ENCODE peak calls at places on chromosomes 4 and X, in eight cellular contexts. One of them, this sample, is unnamed.

GRCh38 chrX:16797358-16797757 is 11.1 kb downstream of the TXLNG start:
- DNase-seq in pons: peak
- DNase-seq in putamen: peak
- DNase-seq in neural crest cell: no peak
- DNase-seq in activated CD4-positive, alpha-beta T cell treated with anti-CD3 and anti-CD28 coated beads for 48 hours: no peak
- DNase-seq in activated CD8-positive, alpha-beta memory T cell treated with anti-CD3 and anti-CD28 coated beads for 1 hour: no peak
- DNase-seq in mesothelial cell of epicardium: no peak
- DNase-seq in dermis microvascular lymphatic vessel endothelial cell: no peak
- DNase-seq in this sample: no peak

GRCh38 chrX:44344194-44344593 is 722 bp upstream of the EFHC2 start:
- DNase-seq in activated CD4-positive, alpha-beta T cell treated with anti-CD3 and anti-CD28 coated beads for 48 hours: peak
- DNase-seq in activated CD8-positive, alpha-beta memory T cell treated with anti-CD3 and anti-CD28 coated beads for 1 hour: peak
- DNase-seq in dermis microvascular lymphatic vessel endothelial cell: no peak
- DNase-seq in putamen: no peak
- DNase-seq in neural crest cell: no peak
- DNase-seq in mesothelial cell of epicardium: no peak
- DNase-seq in pons: no peak
- DNase-seq in this sample: no peak

GRCh38 chr4:144582975-144583374 is 63.0 kb upstream of the HHIP start:
- DNase-seq in pons: no peak
- DNase-seq in mesothelial cell of epicardium: no peak
- DNase-seq in activated CD8-positive, alpha-beta memory T cell treated with anti-CD3 and anti-CD28 coated beads for 1 hour: no peak
- DNase-seq in putamen: no peak
- DNase-seq in activated CD4-positive, alpha-beta T cell treated with anti-CD3 and anti-CD28 coated beads for 48 hours: no peak
- DNase-seq in neural crest cell: no peak
- DNase-seq in dermis microvascular lymphatic vessel endothelial cell: no peak
- DNase-seq in this sample: no peak

GRCh38 chr4:57064811-57065711 is 45.1 kb downstream of the IGFBP7 start:
- DNase-seq in activated CD8-positive, alpha-beta memory T cell treated with anti-CD3 and anti-CD28 coated beads for 1 hour: no peak
- DNase-seq in neural crest cell: no peak
- DNase-seq in putamen: no peak
- DNase-seq in pons: no peak
- DNase-seq in dermis microvascular lymphatic vessel endothelial cell: no peak
- DNase-seq in mesothelial cell of epicardium: no peak
- DNase-seq in activated CD4-positive, alpha-beta T cell treated with anti-CD3 and anti-CD28 coated beads for 48 hours: no peak
- DNase-seq in this sample: peak

GRCh38 chr4:110624904-110625494 is 2.1 kb upstream of the PITX2 start:
- DNase-seq in putamen: no peak
- DNase-seq in dermis microvascular lymphatic vessel endothelial cell: no peak
- DNase-seq in activated CD8-positive, alpha-beta memory T cell treated with anti-CD3 and anti-CD28 coated beads for 1 hour: no peak
- DNase-seq in pons: no peak
- DNase-seq in activated CD4-positive, alpha-beta T cell treated with anti-CD3 and anti-CD28 coated beads for 48 hours: no peak
- DNase-seq in neural crest cell: no peak
- DNase-seq in mesothelial cell of epicardium: no peak
- DNase-seq in this sample: no peak

GRCh38 chr4:2832981-2833670 is 10.5 kb upstream of the ADD1 start:
- DNase-seq in neural crest cell: no peak
- DNase-seq in activated CD4-positive, alpha-beta T cell treated with anti-CD3 and anti-CD28 coated beads for 48 hours: no peak
- DNase-seq in activated CD8-positive, alpha-beta memory T cell treated with anti-CD3 and anti-CD28 coated beads for 1 hour: no peak
- DNase-seq in pons: no peak
- DNase-seq in dermis microvascular lymphatic vessel endothelial cell: no peak
- DNase-seq in mesothelial cell of epicardium: peak
- DNase-seq in putamen: no peak
- DNase-seq in this sample: no peak

GRCh38 chr4:175109933-175110332 is 191.8 kb downstream of the ADAM29 start:
- DNase-seq in mesothelial cell of epicardium: no peak
- DNase-seq in activated CD8-positive, alpha-beta memory T cell treated with anti-CD3 and anti-CD28 coated beads for 1 hour: no peak
- DNase-seq in dermis microvascular lymphatic vessel endothelial cell: no peak
- DNase-seq in pons: no peak
- DNase-seq in putamen: no peak
- DNase-seq in activated CD4-positive, alpha-beta T cell treated with anti-CD3 and anti-CD28 coated beads for 48 hours: no peak
- DNase-seq in neural crest cell: no peak
- DNase-seq in this sample: no peak

GRCh38 chr4:43587746-43588145 is 695.2 kb downstream of the GRXCR1 start:
- DNase-seq in putamen: no peak
- DNase-seq in pons: no peak
- DNase-seq in neural crest cell: no peak
- DNase-seq in dermis microvascular lymphatic vessel endothelial cell: no peak
- DNase-seq in activated CD4-positive, alpha-beta T cell treated with anti-CD3 and anti-CD28 coated beads for 48 hours: no peak
- DNase-seq in mesothelial cell of epicardium: no peak
- DNase-seq in activated CD8-positive, alpha-beta memory T cell treated with anti-CD3 and anti-CD28 coated beads for 1 hour: no peak
- DNase-seq in this sample: no peak

GRCh38 chr4:100581337-100581736 is 63.5 kb upstream of the EMCN start:
- DNase-seq in mesothelial cell of epicardium: no peak
- DNase-seq in activated CD4-positive, alpha-beta T cell treated with anti-CD3 and anti-CD28 coated beads for 48 hours: peak
- DNase-seq in dermis microvascular lymphatic vessel endothelial cell: no peak
- DNase-seq in putamen: no peak
- DNase-seq in neural crest cell: no peak
- DNase-seq in pons: no peak
- DNase-seq in activated CD8-positive, alpha-beta memory T cell treated with anti-CD3 and anti-CD28 coated beads for 1 hour: no peak
- DNase-seq in this sample: no peak

GRCh38 chrX:54807524-54808108 is at the start of gene MAGED2:
- DNase-seq in neural crest cell: no peak
- DNase-seq in activated CD8-positive, alpha-beta memory T cell treated with anti-CD3 and anti-CD28 coated beads for 1 hour: no peak
- DNase-seq in putamen: peak
- DNase-seq in mesothelial cell of epicardium: no peak
- DNase-seq in activated CD4-positive, alpha-beta T cell treated with anti-CD3 and anti-CD28 coated beads for 48 hours: peak
- DNase-seq in dermis microvascular lymphatic vessel endothelial cell: no peak
- DNase-seq in pons: peak
- DNase-seq in this sample: peak

GRCh38 chrX:47796433-47796906 is 40.2 kb upstream of the ZNF81 start:
- DNase-seq in dermis microvascular lymphatic vessel endothelial cell: no peak
- DNase-seq in neural crest cell: no peak
- DNase-seq in activated CD8-positive, alpha-beta memory T cell treated with anti-CD3 and anti-CD28 coated beads for 1 hour: no peak
- DNase-seq in mesothelial cell of epicardium: no peak
- DNase-seq in pons: no peak
- DNase-seq in putamen: no peak
- DNase-seq in activated CD4-positive, alpha-beta T cell treated with anti-CD3 and anti-CD28 coated beads for 48 hours: no peak
- DNase-seq in this sample: peak

GRCh38 chr4:26124753-26125236 is 196.0 kb upstream of the RBPJ start:
- DNase-seq in dermis microvascular lymphatic vessel endothelial cell: no peak
- DNase-seq in activated CD8-positive, alpha-beta memory T cell treated with anti-CD3 and anti-CD28 coated beads for 1 hour: no peak
- DNase-seq in activated CD4-positive, alpha-beta T cell treated with anti-CD3 and anti-CD28 coated beads for 48 hours: no peak
- DNase-seq in neural crest cell: no peak
- DNase-seq in pons: no peak
- DNase-seq in mesothelial cell of epicardium: no peak
- DNase-seq in putamen: no peak
- DNase-seq in this sample: peak

GRCh38 chr4:66688674-66689073 is 856.6 kb downstream of the CENPC start:
- DNase-seq in mesothelial cell of epicardium: no peak
- DNase-seq in dermis microvascular lymphatic vessel endothelial cell: peak
- DNase-seq in pons: peak
- DNase-seq in putamen: no peak
- DNase-seq in activated CD4-positive, alpha-beta T cell treated with anti-CD3 and anti-CD28 coated beads for 48 hours: no peak
- DNase-seq in neural crest cell: no peak
- DNase-seq in activated CD8-positive, alpha-beta memory T cell treated with anti-CD3 and anti-CD28 coated beads for 1 hour: no peak
- DNase-seq in this sample: no peak

GRCh38 chrX:103513067-103513466 is 6.2 kb downstream of the RAB40A start:
- DNase-seq in mesothelial cell of epicardium: no peak
- DNase-seq in neural crest cell: no peak
- DNase-seq in activated CD4-positive, alpha-beta T cell treated with anti-CD3 and anti-CD28 coated beads for 48 hours: no peak
- DNase-seq in dermis microvascular lymphatic vessel endothelial cell: no peak
- DNase-seq in putamen: no peak
- DNase-seq in activated CD8-positive, alpha-beta memory T cell treated with anti-CD3 and anti-CD28 coated beads for 1 hour: no peak
- DNase-seq in pons: no peak
- DNase-seq in this sample: no peak

GRCh38 chr4:184906480-184907097 is 80.8 kb upstream of the ACSL1 start:
- DNase-seq in mesothelial cell of epicardium: no peak
- DNase-seq in activated CD8-positive, alpha-beta memory T cell treated with anti-CD3 and anti-CD28 coated beads for 1 hour: no peak
- DNase-seq in neural crest cell: no peak
- DNase-seq in putamen: no peak
- DNase-seq in dermis microvascular lymphatic vessel endothelial cell: no peak
- DNase-seq in pons: no peak
- DNase-seq in activated CD4-positive, alpha-beta T cell treated with anti-CD3 and anti-CD28 coated beads for 48 hours: no peak
- DNase-seq in this sample: no peak

GRCh38 chr4:4502694-4503311 is 39.0 kb downstream of the STX18 start:
- DNase-seq in activated CD4-positive, alpha-beta T cell treated with anti-CD3 and anti-CD28 coated beads for 48 hours: peak
- DNase-seq in mesothelial cell of epicardium: no peak
- DNase-seq in dermis microvascular lymphatic vessel endothelial cell: no peak
- DNase-seq in neural crest cell: no peak
- DNase-seq in putamen: no peak
- DNase-seq in activated CD8-positive, alpha-beta memory T cell treated with anti-CD3 and anti-CD28 coated beads for 1 hour: no peak
- DNase-seq in pons: peak
- DNase-seq in this sample: no peak

GRCh38 chr4:14855719-14856075 is 146.6 kb upstream of the CPEB2 start:
- DNase-seq in pons: no peak
- DNase-seq in neural crest cell: no peak
- DNase-seq in activated CD8-positive, alpha-beta memory T cell treated with anti-CD3 and anti-CD28 coated beads for 1 hour: no peak
- DNase-seq in mesothelial cell of epicardium: no peak
- DNase-seq in putamen: no peak
- DNase-seq in dermis microvascular lymphatic vessel endothelial cell: no peak
- DNase-seq in activated CD4-positive, alpha-beta T cell treated with anti-CD3 and anti-CD28 coated beads for 48 hours: no peak
- DNase-seq in this sample: no peak

This sample was measured in AG08395.